ENCODE peak calls at places on chromosomes 11 and 22, in five cellular contexts. One of them, this sample, is unnamed.
A peak's percentile ranks its signal among the peaks of the same experiment; 100 is the strongest.

GRCh38 chr11:8814923-8815240 is 96.1 kb upstream of the AKIP1 start:
- DNase-seq in cardiac muscle cell: no peak
- DNase-seq in ovary: no peak
- DNase-seq in sigmoid colon: no peak
- DNase-seq in CD8-positive, alpha-beta memory T cell: no peak
- DNase-seq in this sample: no peak

GRCh38 chr22:38971202-38971601 is 10.9 kb upstream of the APOBEC3B start:
- DNase-seq in sigmoid colon: no peak
- DNase-seq in cardiac muscle cell: no peak
- DNase-seq in CD8-positive, alpha-beta memory T cell: no peak
- DNase-seq in ovary: no peak
- DNase-seq in this sample: no peak

GRCh38 chr22:41782316-41782715 is 18.2 kb upstream of the CCDC134 start:
- DNase-seq in cardiac muscle cell: no peak
- DNase-seq in CD8-positive, alpha-beta memory T cell: peak; percentile 11
- DNase-seq in ovary: no peak
- DNase-seq in sigmoid colon: no peak
- DNase-seq in this sample: no peak

GRCh38 chr11:63489879-63490278 is 1.1 kb downstream of the PLAAT5 start:
- DNase-seq in CD8-positive, alpha-beta memory T cell: no peak
- DNase-seq in ovary: no peak
- DNase-seq in cardiac muscle cell: no peak
- DNase-seq in sigmoid colon: no peak
- DNase-seq in this sample: no peak

GRCh38 chr11:8459711-8460399 is 134.2 kb downstream of the STK33 start:
- DNase-seq in CD8-positive, alpha-beta memory T cell: no peak
- DNase-seq in sigmoid colon: no peak
- DNase-seq in ovary: no peak
- DNase-seq in cardiac muscle cell: no peak
- DNase-seq in this sample: no peak

GRCh38 chr11:64607381-64608259 is 16.6 kb downstream of the SLC22A12 start:
- DNase-seq in ovary: peak; percentile 55
- DNase-seq in CD8-positive, alpha-beta memory T cell: no peak
- DNase-seq in cardiac muscle cell: no peak
- DNase-seq in sigmoid colon: no peak
- DNase-seq in this sample: peak; percentile 7

GRCh38 chr11:85742348-85742747 is 56.4 kb upstream of the CCDC89 start:
- DNase-seq in sigmoid colon: no peak
- DNase-seq in cardiac muscle cell: no peak
- DNase-seq in CD8-positive, alpha-beta memory T cell: no peak
- DNase-seq in ovary: no peak
- DNase-seq in this sample: no peak

GRCh38 chr11:75014129-75014528 is 25.4 kb downstream of the NEU3 start:
- DNase-seq in CD8-positive, alpha-beta memory T cell: no peak
- DNase-seq in sigmoid colon: no peak
- DNase-seq in cardiac muscle cell: no peak
- DNase-seq in ovary: no peak
- DNase-seq in this sample: no peak

GRCh38 chr11:11171854-11172253 is 181.2 kb downstream of the CSNK2A3 start:
- DNase-seq in sigmoid colon: no peak
- DNase-seq in CD8-positive, alpha-beta memory T cell: peak; percentile 76
- DNase-seq in ovary: no peak
- DNase-seq in cardiac muscle cell: no peak
- DNase-seq in this sample: peak; percentile 54

GRCh38 chr11:101583180-101584128 is at the start of gene TRPC6:
- DNase-seq in ovary: peak; percentile 45
- DNase-seq in sigmoid colon: peak; percentile 83
- DNase-seq in cardiac muscle cell: peak; percentile 52
- DNase-seq in CD8-positive, alpha-beta memory T cell: no peak
- DNase-seq in this sample: no peak
- H3K27me3 ChIP-seq in ovary: no peaks in the 10 kb centered on the region
- H3K27me3 ChIP-seq in sigmoid colon: no peaks in the 10 kb centered on the region
- H3K27me3 ChIP-seq in cardiac muscle cell: peaks cover 57% of the 10 kb centered on the region
- H3K27me3 ChIP-seq in CD8-positive, alpha-beta memory T cell: no peaks in the 10 kb centered on the region
- H3K27me3 ChIP-seq in this sample: peaks cover 5% of the 10 kb centered on the region

GRCh38 chr11:776459-777287 is 614 bp downstream of the GATD1 start:
- DNase-seq in cardiac muscle cell: peak; percentile 90
- DNase-seq in CD8-positive, alpha-beta memory T cell: no peak
- DNase-seq in ovary: peak; percentile 52
- DNase-seq in sigmoid colon: peak; percentile 70
- DNase-seq in this sample: peak; percentile 22
- H3K4me3 ChIP-seq in cardiac muscle cell: peak overlapping the region; percentile 97
- H3K4me3 ChIP-seq in CD8-positive, alpha-beta memory T cell: peak overlapping the region; percentile 51
- H3K4me3 ChIP-seq in ovary: peak overlapping the region; percentile 99
- H3K4me3 ChIP-seq in sigmoid colon: peak overlapping the region; percentile 71
- H3K4me3 ChIP-seq in this sample: peak overlapping the region; percentile 61

GRCh38 chr11:98630736-98631135 is 390.0 kb upstream of the CNTN5 start:
- DNase-seq in sigmoid colon: no peak
- DNase-seq in CD8-positive, alpha-beta memory T cell: no peak
- DNase-seq in ovary: no peak
- DNase-seq in cardiac muscle cell: no peak
- DNase-seq in this sample: no peak
- H3K27ac ChIP-seq in sigmoid colon: no peak overlapping the region
- H3K27ac ChIP-seq in CD8-positive, alpha-beta memory T cell: no peak overlapping the region
- H3K27ac ChIP-seq in ovary: no peak overlapping the region
- H3K27ac ChIP-seq in cardiac muscle cell: no peak overlapping the region
- H3K27ac ChIP-seq in this sample: no peak overlapping the region

GRCh38 chr11:113476553-113476952 is 1.4 kb upstream of the DRD2 start:
- DNase-seq in sigmoid colon: no peak
- DNase-seq in ovary: no peak
- DNase-seq in cardiac muscle cell: no peak
- DNase-seq in CD8-positive, alpha-beta memory T cell: no peak
- DNase-seq in this sample: no peak
- H3K27me3 ChIP-seq in sigmoid colon: peaks cover 87% of the 10 kb centered on the region
- H3K27me3 ChIP-seq in ovary: no peaks in the 10 kb centered on the region
- H3K27me3 ChIP-seq in cardiac muscle cell: peaks cover 69% of the 10 kb centered on the region
- H3K27me3 ChIP-seq in CD8-positive, alpha-beta memory T cell: peaks cover 14% of the 10 kb centered on the region
- H3K27me3 ChIP-seq in this sample: peaks cover 7% of the 10 kb centered on the region

GRCh38 chr11:3837793-3838192 is 3.0 kb downstream of the RHOG start:
- DNase-seq in sigmoid colon: peak; percentile 76
- DNase-seq in ovary: no peak
- DNase-seq in cardiac muscle cell: no peak
- DNase-seq in CD8-positive, alpha-beta memory T cell: no peak
- DNase-seq in this sample: peak; percentile 33

GRCh38 chr11:3835100-3835485 is 5.7 kb downstream of the RHOG start:
- DNase-seq in cardiac muscle cell: no peak
- DNase-seq in ovary: no peak
- DNase-seq in sigmoid colon: no peak
- DNase-seq in CD8-positive, alpha-beta memory T cell: no peak
- DNase-seq in this sample: peak; percentile 92

GRCh38 chr11:3835752-3836151 is 5.0 kb downstream of the RHOG start:
- DNase-seq in cardiac muscle cell: no peak
- DNase-seq in ovary: no peak
- DNase-seq in sigmoid colon: no peak
- DNase-seq in CD8-positive, alpha-beta memory T cell: no peak
- DNase-seq in this sample: no peak

GRCh38 chr11:3838504-3838903 is 2.3 kb downstream of the RHOG start:
- DNase-seq in ovary: no peak
- DNase-seq in CD8-positive, alpha-beta memory T cell: no peak
- DNase-seq in cardiac muscle cell: no peak
- DNase-seq in sigmoid colon: no peak
- DNase-seq in this sample: no peak

GRCh38 chr11:3836903-3837302 is 3.9 kb downstream of the RHOG start:
- DNase-seq in CD8-positive, alpha-beta memory T cell: peak; percentile 54
- DNase-seq in sigmoid colon: no peak
- DNase-seq in cardiac muscle cell: no peak
- DNase-seq in ovary: no peak
- DNase-seq in this sample: peak; percentile 29
- H3K4me3 ChIP-seq in CD8-positive, alpha-beta memory T cell: peak overlapping the region; percentile 69
- H3K4me3 ChIP-seq in sigmoid colon: no peak overlapping the region
- H3K4me3 ChIP-seq in cardiac muscle cell: no peak overlapping the region
- H3K4me3 ChIP-seq in ovary: no peak overlapping the region
- H3K4me3 ChIP-seq in this sample: no peak overlapping the region

GRCh38 chr11:117225553-117226170 is 6.2 kb downstream of the PCSK7 start:
- DNase-seq in CD8-positive, alpha-beta memory T cell: no peak
- DNase-seq in sigmoid colon: peak; percentile 58
- DNase-seq in ovary: no peak
- DNase-seq in cardiac muscle cell: no peak
- DNase-seq in this sample: no peak

GRCh38 chr11:117223741-117224685 is 7.9 kb downstream of the PCSK7 start:
- DNase-seq in ovary: no peak
- DNase-seq in sigmoid colon: peak; percentile 60
- DNase-seq in cardiac muscle cell: no peak
- DNase-seq in CD8-positive, alpha-beta memory T cell: no peak
- DNase-seq in this sample: peak; percentile 74

GRCh38 chr11:117220999-117221774 is 10.7 kb downstream of the PCSK7 start:
- DNase-seq in sigmoid colon: peak; percentile 93
- DNase-seq in cardiac muscle cell: peak; percentile 51
- DNase-seq in ovary: peak; percentile 55
- DNase-seq in CD8-positive, alpha-beta memory T cell: no peak
- DNase-seq in this sample: no peak

GRCh38 chr11:117221775-117222517 is 9.9 kb downstream of the PCSK7 start:
- DNase-seq in ovary: peak; percentile 84
- DNase-seq in CD8-positive, alpha-beta memory T cell: no peak
- DNase-seq in sigmoid colon: peak; percentile 92
- DNase-seq in cardiac muscle cell: peak; percentile 61
- DNase-seq in this sample: peak; percentile 71

DNA sequence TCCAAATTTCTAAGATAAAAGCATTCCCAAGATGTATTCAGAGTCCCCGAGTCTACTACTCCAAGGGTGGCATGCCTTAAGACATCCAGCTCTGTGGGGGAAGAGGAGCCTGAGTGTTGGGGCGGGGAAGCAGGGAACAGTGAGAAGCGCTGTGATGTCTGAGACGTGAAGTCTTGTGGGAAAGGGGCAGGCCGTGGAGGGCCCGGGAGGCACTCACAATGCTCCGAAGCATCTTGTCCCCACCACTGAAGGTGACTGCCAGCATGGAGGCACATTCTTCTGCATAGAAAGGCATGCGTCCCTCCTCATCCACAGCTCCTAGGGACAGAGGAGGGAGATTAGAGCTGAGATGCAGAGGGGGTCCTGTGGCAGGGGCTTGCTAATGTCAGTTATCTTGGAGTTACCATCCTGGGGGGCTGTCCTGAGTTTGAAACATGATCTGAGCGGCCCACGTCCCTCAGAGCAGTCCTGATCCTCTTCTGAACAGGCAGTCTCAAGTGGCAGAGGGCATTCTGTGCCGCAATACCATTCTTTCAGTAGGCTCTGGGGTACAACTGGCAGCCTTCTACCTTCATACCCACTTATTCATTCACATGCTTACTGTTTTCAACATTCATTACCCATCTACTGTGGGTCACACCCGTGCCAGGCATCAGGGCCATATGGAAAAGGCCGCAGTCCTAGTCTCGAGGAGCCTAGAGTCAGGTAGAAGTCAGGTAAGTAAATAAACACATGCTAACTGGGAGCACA is 8.7 kb downstream of the PCSK7 start:
- DNase-seq in cardiac muscle cell: no peak
- DNase-seq in CD8-positive, alpha-beta memory T cell: no peak
- DNase-seq in sigmoid colon: peak; percentile 66
- DNase-seq in ovary: no peak
- DNase-seq in this sample: no peak
- H3K27ac ChIP-seq in cardiac muscle cell: peak overlapping the region; percentile 94
- H3K27ac ChIP-seq in CD8-positive, alpha-beta memory T cell: no peak overlapping the region
- H3K27ac ChIP-seq in sigmoid colon: peak overlapping the region; percentile 89
- H3K27ac ChIP-seq in ovary: peak overlapping the region; percentile 13
- H3K27ac ChIP-seq in this sample: no peak overlapping the region

This sample was measured in small intestine.